ENCODE peak calls at places on chromosomes 2 and 18, in four cellular contexts. M is PC-9, W is ovary, D is pancreas. F is an unnamed sample.

GRCh38 chr18:12976305-12976704 is 14.9 kb upstream of the CEP192 start:
- DNase-seq in D (no peak), W (no peak), M (no peak), F (no peak)

GRCh38 chr18:8423051-8423558 is 186.1 kb upstream of the RAB12 start:
- DNase-seq in D (no peak), M (no peak), W (no peak), F (peak)

GRCh38 chr2:177211602-177212105 is 940 bp upstream of the HNRNPA3 start:
- DNase-seq in D (no peak), M (no peak), W (no peak), F (no peak)

GRCh38 chr2:107543793-107544192 is 282.9 kb upstream of the RGPD4 start:
- DNase-seq in W (no peak), M (no peak), D (no peak), F (no peak)

GRCh38 chr2:178193823-178194599 is at the start of gene OSBPL6:
- DNase-seq in M (peak), W (peak), D (peak), F (peak)

GRCh38 chr2:168355110-168355509 is 101.0 kb upstream of the CERS6 start:
- DNase-seq in M (no peak), W (no peak), D (no peak), F (no peak)

GRCh38 chr18:13137041-13137938 is 81.3 kb upstream of the LDLRAD4 start:
- DNase-seq in M (no peak), W (peak), D (peak), F (no peak)

GRCh38 chr2:182038579-182038978 is 52.9 kb downstream of the PPP1R1C start:
- DNase-seq in D (no peak), M (no peak), W (no peak), F (peak)

GRCh38 chr2:64989982-64990614 is 899 bp downstream of the SLC1A4 start:
- DNase-seq in M (no peak), W (peak), D (peak), F (no peak)

GRCh38 chr18:14970027-14970426 is 222.1 kb downstream of the ANKRD30B start:
- DNase-seq in M (peak), D (no peak), W (no peak), F (no peak)

GRCh38 chr18:58591286-58591685 is 37.6 kb downstream of the ALPK2 start:
- DNase-seq in M (no peak), W (no peak), D (no peak), F (no peak)

GRCh38 chr2:168624028-168624427 is 168.0 kb downstream of the CERS6 start:
- DNase-seq in M (no peak), W (no peak), D (no peak), F (no peak)

GRCh38 chr2:123738643-123739042 is 286.4 kb upstream of the CNTNAP5 start:
- DNase-seq in M (no peak), W (no peak), D (no peak), F (peak)

GRCh38 chr2:28725021-28725711 is 26.5 kb upstream of the PPP1CB start:
- DNase-seq in M (no peak), W (no peak), D (no peak), F (no peak)

GRCh38 chr2:223084873-223085272 is 32.9 kb downstream of the KCNE4 start:
- DNase-seq in W (no peak), M (peak), D (peak), F (no peak)

GRCh38 chr18:3248670-3249359 is 1.2 kb downstream of the MYL12A start:
- DNase-seq in W (no peak), D (no peak), M (no peak), F (peak)

GRCh38 chr18:3248062-3248669 is 565 bp downstream of the MYL12A start:
- DNase-seq in M (no peak), W (peak), D (no peak), F (no peak)

GRCh38 chr18:3251963-3252277 is 4.3 kb downstream of the MYL12A start:
- DNase-seq in M (no peak), W (no peak), D (no peak), F (no peak)

GRCh38 chr18:3251249-3251962 is 3.8 kb downstream of the MYL12A start:
- DNase-seq in M (no peak), W (no peak), D (no peak), F (no peak)

GRCh38 chr18:3250237-3251107 is 2.9 kb downstream of the MYL12A start:
- DNase-seq in M (no peak), W (no peak), D (no peak), F (peak)
- H3K27ac ChIP-seq in M (peak), W (peak), D (peak), F (no peak)

GRCh38 chr2:237772513-237772912 is 26.1 kb upstream of the RBM44 start:
- DNase-seq in M (no peak), W (no peak), D (no peak), F (no peak)

GRCh38 chr2:237779521-237779920 is 19.1 kb upstream of the RBM44 start:
- DNase-seq in M (no peak), W (no peak), D (no peak), F (no peak)

GRCh38 chr2:237773826-237774225 is 24.8 kb upstream of the RBM44 start:
- DNase-seq in M (no peak), W (no peak), D (no peak), F (no peak)

DNA sequence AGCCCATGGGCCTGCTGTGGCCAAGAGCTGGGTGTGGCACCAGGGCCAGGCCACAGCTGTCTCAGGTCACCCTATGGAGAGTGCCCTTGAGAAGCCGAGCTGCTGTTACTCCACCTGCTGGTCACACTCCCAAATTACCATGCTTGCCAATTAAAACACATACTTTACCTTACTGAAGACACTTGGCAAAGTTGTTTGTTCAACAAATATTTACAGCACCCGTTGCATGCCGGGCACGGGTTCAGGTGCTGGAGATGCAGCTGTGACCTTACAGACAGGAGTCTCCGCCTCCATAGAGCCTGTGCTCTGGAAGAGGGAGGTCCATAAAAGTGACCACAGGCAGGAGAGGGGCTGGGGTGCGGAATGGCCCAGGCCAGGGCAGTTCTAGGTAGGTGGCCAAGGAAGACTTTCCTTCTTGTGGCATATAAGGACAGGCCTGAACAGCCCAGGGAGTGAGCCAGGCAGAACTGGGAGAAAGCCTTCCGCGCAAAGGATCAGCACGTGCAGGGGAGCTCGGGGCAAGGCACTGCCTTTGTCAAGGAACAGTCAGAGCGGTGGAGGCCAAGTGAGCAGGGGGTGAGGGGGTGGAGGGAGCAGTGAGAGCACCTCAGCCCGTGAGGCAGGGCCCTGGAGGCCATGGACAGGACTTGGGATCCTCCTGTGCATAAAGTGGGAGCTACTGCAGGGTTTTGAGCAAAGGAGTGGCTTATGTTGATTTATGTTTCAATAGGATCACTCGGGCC is 23.6 kb upstream of the RBM44 start:
- DNase-seq in D (peak), W (no peak), M (peak), F (peak)
- TF ChIP-seq CTCF in D (peak), W (no peak), M (peak), F (peak)

DNA sequence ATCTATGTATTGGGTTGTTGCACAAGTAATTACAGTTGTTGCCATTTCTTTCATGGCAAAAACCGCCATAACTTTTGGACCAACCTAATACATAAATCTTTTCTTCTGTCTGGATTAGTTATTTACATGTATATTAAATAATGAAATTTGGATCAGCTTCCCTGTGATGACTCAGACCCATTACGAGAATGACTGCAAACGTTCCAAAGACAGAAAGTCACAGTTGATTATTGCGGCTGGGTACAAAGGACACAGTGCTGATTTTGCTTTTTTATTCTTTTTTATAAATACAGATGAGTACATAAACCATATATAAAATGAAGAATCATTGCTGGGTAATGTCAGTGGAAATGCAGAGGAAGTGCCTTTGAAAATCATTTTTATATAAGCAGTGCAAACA is 126.2 kb downstream of the TWIST2 start:
- DNase-seq in M (no peak), W (no peak), D (no peak), F (peak)
- H3K27ac ChIP-seq in M (no peak), W (no peak), D (no peak), F (peak)

DNA sequence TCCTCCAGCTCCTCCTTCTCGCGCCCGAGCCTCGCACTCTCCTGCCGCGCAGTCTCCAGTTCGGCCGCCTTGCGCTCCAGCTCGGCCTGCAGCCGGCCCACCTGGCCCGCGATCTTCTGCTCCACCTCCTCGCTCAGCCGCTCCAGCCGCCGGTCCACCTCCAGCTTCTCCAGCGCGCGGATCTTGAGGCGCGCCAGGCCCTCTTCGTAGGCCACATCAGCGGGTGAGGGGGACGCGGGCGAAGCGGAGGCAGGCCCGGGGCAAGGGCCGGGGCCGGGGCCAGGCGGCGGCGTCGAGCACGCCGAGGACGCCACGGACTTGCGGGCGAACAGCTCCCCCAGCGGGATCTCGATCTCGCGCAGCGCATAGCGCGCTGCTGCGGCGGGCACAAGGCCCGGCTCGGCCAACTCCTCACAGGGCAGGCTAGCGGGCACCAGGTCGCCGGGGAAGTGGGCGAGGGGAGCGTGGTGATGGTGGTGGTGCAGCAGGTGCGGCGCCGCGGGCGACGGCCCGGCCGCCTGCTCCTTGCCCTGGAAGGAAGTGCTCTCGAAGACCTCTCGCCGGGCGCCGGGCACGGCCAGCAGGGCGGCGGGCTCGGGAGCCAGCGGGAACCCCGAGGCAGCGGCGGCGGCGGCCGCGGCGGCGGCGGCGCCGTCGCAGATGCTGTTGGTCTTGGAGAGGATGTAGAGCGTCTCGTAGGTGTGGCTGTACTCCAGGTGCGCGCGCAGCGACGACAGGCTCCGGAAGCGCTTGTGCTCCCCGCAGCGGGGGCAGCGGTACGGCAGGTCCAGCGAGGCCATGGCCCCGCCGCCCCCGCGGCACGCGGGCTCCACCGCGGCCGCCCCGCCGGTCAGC is 15.2 kb downstream of the FBXO41 start:
- DNase-seq in D (peak), W (no peak), M (peak), F (peak)
- TF ChIP-seq CTCF in D (no peak), W (no peak), M (no peak), F (peak)

GRCh38 chr2:129756276-129756675 is 223.2 kb upstream of the RAB6C start:
- DNase-seq in W (no peak), D (no peak), M (no peak), F (no peak)
- H3K27ac ChIP-seq in W (no peak), D (no peak), M (no peak), F (no peak)

GRCh38 chr2:236563953-236564352 is 5.7 kb upstream of the ACKR3 start:
- DNase-seq in W (no peak), M (no peak), D (no peak), F (no peak)

GRCh38 chr2:236558999-236559978 is 10.3 kb upstream of the ACKR3 start:
- DNase-seq in W (no peak), D (no peak), M (no peak), F (no peak)

GRCh38 chr2:236565225-236565624 is 4.4 kb upstream of the ACKR3 start:
- DNase-seq in D (no peak), W (no peak), M (no peak), F (no peak)

GRCh38 chr2:236562434-236562833 is 7.2 kb upstream of the ACKR3 start:
- DNase-seq in W (peak), D (no peak), M (no peak), F (peak)

GRCh38 chr2:236561874-236562273 is 7.8 kb upstream of the ACKR3 start:
- DNase-seq in D (no peak), W (no peak), M (no peak), F (no peak)
- TF ChIP-seq CTCF in D (no peak), W (no peak), M (no peak), F (no peak)

GRCh38 chr2:127373362-127374083 is 14.3 kb downstream of the MAP3K2 start:
- DNase-seq in W (no peak), D (no peak), M (no peak), F (no peak)
- H3K27ac ChIP-seq in W (no peak), D (no peak), M (no peak), F (no peak)